ENCODE peak calls at places on chromosomes 4 and X, in four cellular contexts. Y is colonic mucosa, N is GM12864, P is HCT116. D is an unnamed sample.

GRCh38 chr4:114807759-114808404 is 209.3 kb downstream of the UGT8 start:
- DNase-seq in Y (peak), N (peak), P (peak), D (peak)

GRCh38 chrX:25523574-25523973 is 507.8 kb upstream of the ARX start:
- DNase-seq in Y (no peak), N (no peak), P (peak), D (peak)

GRCh38 chr4:36394352-36394903 is 113.0 kb downstream of the DTHD1 start:
- DNase-seq in Y (no peak), N (peak), P (peak), D (no peak)

GRCh38 chr4:41693629-41694028 is 54.9 kb downstream of the PHOX2B start:
- DNase-seq in Y (no peak), N (no peak), P (no peak), D (peak)

GRCh38 chr4:154989511-154989910 is 208.4 kb downstream of the RBM46 start:
- DNase-seq in Y (no peak), N (no peak), P (no peak), D (no peak)

GRCh38 chrX:74531081-74531480 is 83.3 kb downstream of the RLIM start:
- DNase-seq in Y (peak), N (no peak), P (no peak), D (no peak)

GRCh38 chr4:79923290-79923689 is 149.7 kb downstream of the ANTXR2 start:
- DNase-seq in Y (no peak), N (no peak), P (no peak), D (no peak)

GRCh38 chr4:150217192-150217591 is 138.9 kb downstream of the DCLK2 start:
- DNase-seq in Y (no peak), N (no peak), P (no peak), D (no peak)

GRCh38 chr4:184671101-184671500 is 21.6 kb downstream of the PRIMPOL start:
- DNase-seq in Y (no peak), N (no peak), P (no peak), D (no peak)

GRCh38 chr4:138952405-138952804 is 63.2 kb upstream of the NOCT start:
- DNase-seq in Y (no peak), N (no peak), P (no peak), D (no peak)

GRCh38 chrX:100368167-100368566 is 41.9 kb downstream of the PCDH19 start:
- DNase-seq in Y (no peak), N (no peak), P (peak), D (peak)

GRCh38 chr4:87011340-87012034 is 76.7 kb downstream of the AFF1 start:
- DNase-seq in Y (peak), N (no peak), P (peak), D (no peak)

GRCh38 chr4:175971393-175972179 is 94.1 kb upstream of the WDR17 start:
- DNase-seq in Y (no peak), N (no peak), P (no peak), D (no peak)

GRCh38 chr4:151524610-151525009 is 115.6 kb downstream of the FHIP1A start:
- DNase-seq in Y (no peak), N (no peak), P (no peak), D (no peak)

GRCh38 chr4:152590179-152591031 is 54.5 kb upstream of the FBXW7 start:
- DNase-seq in Y (no peak), N (no peak), P (no peak), D (no peak)

GRCh38 chr4:22482250-22483127 is 33.4 kb downstream of the ADGRA3 start:
- DNase-seq in Y (no peak), N (no peak), P (no peak), D (no peak)

GRCh38 chr4:146338512-146338911 is 124.2 kb downstream of the REELD1 start:
- DNase-seq in Y (no peak), N (no peak), P (no peak), D (no peak)

GRCh38 chr4:146342600-146343192 is 128.4 kb downstream of the REELD1 start:
- DNase-seq in Y (peak), N (no peak), P (no peak), D (peak)

GRCh38 chr4:146343199-146343598 is 128.9 kb downstream of the REELD1 start:
- DNase-seq in Y (no peak), N (peak), P (no peak), D (no peak)

GRCh38 chr4:146343776-146344175 is 129.4 kb downstream of the REELD1 start:
- DNase-seq in Y (no peak), N (no peak), P (no peak), D (no peak)

DNA sequence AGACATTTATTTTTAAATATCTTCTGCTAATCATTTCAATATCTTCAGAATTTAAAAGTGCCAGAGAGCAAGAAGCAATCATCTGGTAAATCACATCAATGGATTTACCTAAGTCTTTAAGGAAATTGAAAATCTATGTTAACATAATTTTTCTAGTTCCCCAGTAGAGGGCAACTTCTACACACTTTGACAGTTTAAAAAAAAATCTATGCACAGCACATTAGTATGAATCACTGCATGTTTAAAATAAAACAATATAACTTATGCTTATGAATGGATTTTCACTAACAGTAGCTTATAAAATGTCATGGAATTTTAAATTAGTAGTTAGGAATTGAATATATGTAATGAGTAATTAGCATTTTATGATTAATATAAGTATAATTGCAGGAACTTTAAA is 126.5 kb downstream of the REELD1 start:
- DNase-seq in Y (no peak), N (no peak), P (no peak), D (no peak)
- TF ChIP-seq CTCF in Y (no peak), N (peak), P (peak), D (peak)

GRCh38 chrX:124406294-124407013 is 60.1 kb downstream of the SH2D1A start:
- DNase-seq in Y (peak), N (no peak), P (peak), D (peak)
- TF ChIP-seq CTCF in Y (peak), N (peak), P (peak), D (no peak)

GRCh38 chr4:78517050-78517652 is 34.4 kb upstream of the ANXA3 start:
- DNase-seq in Y (no peak), N (no peak), P (no peak), D (no peak)

GRCh38 chr4:78512357-78512920 is 39.1 kb upstream of the ANXA3 start:
- DNase-seq in Y (peak), N (no peak), P (no peak), D (no peak)

GRCh38 chr4:78510108-78510507 is 41.5 kb upstream of the ANXA3 start:
- DNase-seq in Y (no peak), N (no peak), P (no peak), D (no peak)

GRCh38 chr4:78510681-78511080 is 40.9 kb upstream of the ANXA3 start:
- DNase-seq in Y (no peak), N (no peak), P (no peak), D (no peak)

GRCh38 chr4:78513411-78513975 is 38.1 kb upstream of the ANXA3 start:
- DNase-seq in Y (no peak), N (no peak), P (no peak), D (no peak)
- TF ChIP-seq CTCF in Y (no peak), N (no peak), P (no peak), D (no peak)

GRCh38 chrX:39017062-39017461 is 215.8 kb downstream of the MID1IP1 start:
- DNase-seq in Y (no peak), N (no peak), P (no peak), D (no peak)
- TF ChIP-seq CTCF in Y (no peak), N (no peak), P (no peak), D (no peak)

GRCh38 chrX:68945603-68946228 is 116.9 kb downstream of the EFNB1 start:
- DNase-seq in Y (peak), N (no peak), P (no peak), D (no peak)
- TF ChIP-seq CTCF in Y (no peak), N (peak), P (peak), D (no peak)

GRCh38 chr4:3137908-3138307 is 63.4 kb downstream of the HTT start:
- DNase-seq in Y (no peak), N (no peak), P (no peak), D (no peak)

GRCh38 chr4:3135155-3136011 is 60.9 kb downstream of the HTT start:
- DNase-seq in Y (no peak), N (no peak), P (no peak), D (no peak)

GRCh38 chr4:3134201-3134600 is 59.7 kb downstream of the HTT start:
- DNase-seq in Y (no peak), N (no peak), P (no peak), D (no peak)

GRCh38 chr4:3130826-3131225 is 56.3 kb downstream of the HTT start:
- DNase-seq in Y (no peak), N (no peak), P (no peak), D (no peak)

GRCh38 chr4:3136454-3136853 is 62.0 kb downstream of the HTT start:
- DNase-seq in Y (no peak), N (no peak), P (no peak), D (no peak)
- TF ChIP-seq CTCF in Y (no peak), N (no peak), P (peak), D (no peak)

D was measured in GM20000.